ENCODE peak calls at places on chromosome 7, in four cellular contexts. One of them, this sample, is unnamed. For H3K4me1, the result is how much of the 10 kb centered on the place peaks cover.

GRCh38 chr7:100705341-100705752 is 574 bp upstream of the POP7 start:
- DNase-seq in H1: peak
- DNase-seq in HepG2: peak
- DNase-seq in GM12878: peak
- DNase-seq in this sample: peak

GRCh38 chr7:15602236-15602635 is 40.4 kb upstream of the AGMO start:
- DNase-seq in H1: no peak
- DNase-seq in HepG2: no peak
- DNase-seq in GM12878: no peak
- DNase-seq in this sample: no peak

GRCh38 chr7:6510476-6511133 is 40.7 kb downstream of the GRID2IP start:
- DNase-seq in H1: no peak
- DNase-seq in HepG2: no peak
- DNase-seq in GM12878: no peak
- DNase-seq in this sample: no peak

GRCh38 chr7:138961159-138961558 is 20.0 kb downstream of the KIAA1549 start:
- DNase-seq in H1: no peak
- DNase-seq in HepG2: no peak
- DNase-seq in GM12878: no peak
- DNase-seq in this sample: no peak

GRCh38 chr7:151310578-151310977 is 31.0 kb upstream of the NUB1 start:
- DNase-seq in H1: no peak
- DNase-seq in HepG2: peak
- DNase-seq in GM12878: no peak
- DNase-seq in this sample: peak

GRCh38 chr7:47776335-47776734 is 171.9 kb downstream of the PKD1L1 start:
- DNase-seq in H1: no peak
- DNase-seq in HepG2: peak
- DNase-seq in GM12878: no peak
- DNase-seq in this sample: no peak

GRCh38 chr7:50329775-50330174 is 25.3 kb downstream of the IKZF1 start:
- DNase-seq in H1: no peak
- DNase-seq in HepG2: no peak
- DNase-seq in GM12878: no peak
- DNase-seq in this sample: no peak

GRCh38 chr7:101255841-101256240 is 11.0 kb upstream of the FIS1 start:
- DNase-seq in H1: no peak
- DNase-seq in HepG2: no peak
- DNase-seq in GM12878: no peak
- DNase-seq in this sample: no peak

GRCh38 chr7:3140834-3141233 is 97.2 kb upstream of the CARD11 start:
- DNase-seq in H1: no peak
- DNase-seq in HepG2: no peak
- DNase-seq in GM12878: no peak
- DNase-seq in this sample: no peak

GRCh38 chr7:99102361-99102760 is 41.5 kb downstream of the SMURF1 start:
- DNase-seq in H1: no peak
- DNase-seq in HepG2: no peak
- DNase-seq in GM12878: no peak
- DNase-seq in this sample: no peak
- TF ChIP-seq CREB1 in H1: no peak
- TF ChIP-seq CREB1 in HepG2: no peak
- TF ChIP-seq CREB1 in GM12878: no peak
- TF ChIP-seq CREB1 in this sample: no peak

DNA sequence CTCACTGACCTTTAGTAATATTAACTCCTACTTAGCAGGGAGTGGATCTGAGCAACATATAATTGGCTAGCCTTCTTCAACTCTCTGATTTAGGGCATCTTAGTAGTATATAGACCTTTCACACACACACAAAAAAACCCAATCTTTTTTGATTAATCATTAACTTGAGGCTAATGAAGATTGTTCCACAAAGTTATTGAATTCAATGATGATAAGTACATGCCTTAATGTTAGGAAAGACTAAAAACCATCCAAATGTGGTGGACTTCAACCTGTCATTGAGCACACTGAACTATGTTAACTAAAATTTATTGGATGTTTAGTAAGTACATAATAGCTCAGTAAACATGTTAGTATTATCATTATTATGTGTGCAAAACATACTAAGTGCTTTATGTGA is 179.4 kb upstream of the SLC25A13 start:
- DNase-seq in H1: no peak
- DNase-seq in HepG2: no peak
- DNase-seq in GM12878: no peak
- DNase-seq in this sample: no peak
- H3K4me1 ChIP-seq in H1: under half
- H3K4me1 ChIP-seq in HepG2: under half
- H3K4me1 ChIP-seq in GM12878: under half
- H3K4me1 ChIP-seq in this sample: under half

DNA sequence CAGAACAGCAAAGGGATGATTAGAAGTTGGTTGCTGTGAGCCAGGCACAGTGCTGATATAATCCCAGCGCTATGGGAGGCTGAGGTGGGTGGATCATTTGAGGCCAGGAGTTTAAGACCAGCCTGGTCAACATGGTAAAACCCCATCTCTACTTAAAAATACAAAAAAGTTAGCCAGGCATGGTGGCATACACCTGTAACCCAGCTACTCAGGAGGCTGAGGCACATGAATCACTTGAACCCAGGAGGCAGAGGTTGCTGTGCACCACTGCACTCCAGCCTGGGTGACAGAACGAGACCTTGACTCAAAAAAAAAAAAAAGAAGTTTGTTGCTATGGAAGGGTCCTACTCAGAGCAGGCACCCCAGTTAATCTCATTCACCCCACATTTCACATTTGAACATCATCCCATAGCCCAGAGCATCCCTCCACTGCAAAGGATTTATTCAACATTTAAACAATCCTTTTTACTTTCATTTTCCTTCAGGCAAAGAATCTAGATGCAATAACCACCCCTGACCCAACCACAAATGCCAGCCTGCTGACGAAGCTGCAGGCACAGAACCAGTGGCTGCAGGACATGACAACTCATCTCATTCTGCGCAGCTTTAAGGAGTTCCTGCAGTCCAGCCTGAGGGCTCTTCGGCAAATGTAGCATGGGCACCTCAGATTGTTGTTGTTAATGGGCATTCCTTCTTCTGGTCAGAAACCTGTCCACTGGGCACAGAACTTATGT is 4.1 kb downstream of the IL6 start:
- DNase-seq in H1: no peak
- DNase-seq in HepG2: no peak
- DNase-seq in GM12878: no peak
- DNase-seq in this sample: no peak
- TF ChIP-seq TAF1 in H1: no peak
- TF ChIP-seq TAF1 in HepG2: no peak
- TF ChIP-seq TAF1 in GM12878: no peak
- TF ChIP-seq TAF1 in this sample: no peak

GRCh38 chr7:141558544-141559183 is 7.5 kb downstream of the AGK start:
- DNase-seq in H1: no peak
- DNase-seq in HepG2: no peak
- DNase-seq in GM12878: peak
- DNase-seq in this sample: no peak
- TF ChIP-seq CREB1 in H1: no peak
- TF ChIP-seq CREB1 in HepG2: no peak
- TF ChIP-seq CREB1 in GM12878: peak
- TF ChIP-seq CREB1 in this sample: no peak

This sample was measured in K562.